ENCODE peak calls at places on chromosomes 12 and 14, in six cellular contexts. One of them, this sample, is unnamed. For H3K4me1, the result is how much of the 10 kb centered on the place peaks cover.

GRCh38 chr12:122467983-122468382 is 32.7 kb downstream of the ZCCHC8 start:
- DNase-seq in Karpas-422: no peak
- DNase-seq in astrocyte: no peak
- DNase-seq in transverse colon: no peak
- DNase-seq in cardiac muscle cell: no peak
- DNase-seq in small intestine: peak
- DNase-seq in this sample: no peak

GRCh38 chr14:69360438-69361108 is 37.5 kb downstream of the ERH start:
- DNase-seq in Karpas-422: peak
- DNase-seq in astrocyte: no peak
- DNase-seq in transverse colon: no peak
- DNase-seq in cardiac muscle cell: no peak
- DNase-seq in small intestine: no peak
- DNase-seq in this sample: no peak

GRCh38 chr12:41364211-41364610 is 176.1 kb downstream of the PDZRN4 start:
- DNase-seq in Karpas-422: no peak
- DNase-seq in astrocyte: no peak
- DNase-seq in transverse colon: no peak
- DNase-seq in cardiac muscle cell: no peak
- DNase-seq in small intestine: no peak
- DNase-seq in this sample: no peak

GRCh38 chr12:42442328-42442759 is 116.4 kb downstream of the PPHLN1 start:
- DNase-seq in Karpas-422: no peak
- DNase-seq in astrocyte: no peak
- DNase-seq in transverse colon: no peak
- DNase-seq in cardiac muscle cell: no peak
- DNase-seq in small intestine: peak
- DNase-seq in this sample: no peak

GRCh38 chr12:52876371-52876770 is 27.6 kb upstream of the KRT78 start:
- DNase-seq in Karpas-422: no peak
- DNase-seq in astrocyte: no peak
- DNase-seq in transverse colon: peak
- DNase-seq in cardiac muscle cell: no peak
- DNase-seq in small intestine: peak
- DNase-seq in this sample: no peak

GRCh38 chr12:12221560-12221959 is 45.3 kb downstream of the LRP6 start:
- DNase-seq in Karpas-422: no peak
- DNase-seq in astrocyte: no peak
- DNase-seq in transverse colon: no peak
- DNase-seq in cardiac muscle cell: no peak
- DNase-seq in small intestine: peak
- DNase-seq in this sample: no peak

GRCh38 chr12:133215724-133216123 is 20.0 kb downstream of the ANHX start:
- DNase-seq in Karpas-422: no peak
- DNase-seq in astrocyte: no peak
- DNase-seq in transverse colon: no peak
- DNase-seq in cardiac muscle cell: no peak
- DNase-seq in small intestine: no peak
- DNase-seq in this sample: no peak

GRCh38 chr14:21923820-21924219 is 250.2 kb upstream of the OR4E1 start:
- DNase-seq in Karpas-422: no peak
- DNase-seq in astrocyte: no peak
- DNase-seq in transverse colon: no peak
- DNase-seq in cardiac muscle cell: no peak
- DNase-seq in small intestine: peak
- DNase-seq in this sample: peak

GRCh38 chr12:6452245-6452731 is 446 bp downstream of the TAPBPL start:
- DNase-seq in Karpas-422: peak
- DNase-seq in astrocyte: no peak
- DNase-seq in transverse colon: peak
- DNase-seq in cardiac muscle cell: peak
- DNase-seq in small intestine: peak
- DNase-seq in this sample: no peak

GRCh38 chr12:67425394-67425793 is 156.2 kb downstream of the CAND1 start:
- DNase-seq in Karpas-422: no peak
- DNase-seq in astrocyte: no peak
- DNase-seq in transverse colon: peak
- DNase-seq in cardiac muscle cell: no peak
- DNase-seq in small intestine: peak
- DNase-seq in this sample: no peak

GRCh38 chr12:28603801-28604200 is 413.5 kb downstream of the CCDC91 start:
- DNase-seq in Karpas-422: no peak
- DNase-seq in astrocyte: no peak
- DNase-seq in transverse colon: no peak
- DNase-seq in cardiac muscle cell: no peak
- DNase-seq in small intestine: no peak
- DNase-seq in this sample: no peak

GRCh38 chr12:60052483-60052882 is 456.7 kb downstream of the SLC16A7 start:
- DNase-seq in Karpas-422: no peak
- DNase-seq in astrocyte: peak
- DNase-seq in transverse colon: no peak
- DNase-seq in cardiac muscle cell: no peak
- DNase-seq in small intestine: no peak
- DNase-seq in this sample: no peak

GRCh38 chr14:29601559-29602109 is 326.0 kb downstream of the PRKD1 start:
- DNase-seq in Karpas-422: no peak
- DNase-seq in astrocyte: peak
- DNase-seq in transverse colon: no peak
- DNase-seq in cardiac muscle cell: no peak
- DNase-seq in small intestine: no peak
- DNase-seq in this sample: no peak

GRCh38 chr14:100784523-100785337 is 41.2 kb upstream of the MEG3 start:
- DNase-seq in Karpas-422: no peak
- DNase-seq in astrocyte: no peak
- DNase-seq in transverse colon: no peak
- DNase-seq in cardiac muscle cell: no peak
- DNase-seq in small intestine: no peak
- DNase-seq in this sample: no peak

GRCh38 chr12:2335517-2335916 is 282.7 kb downstream of the CACNA1C start:
- DNase-seq in Karpas-422: no peak
- DNase-seq in astrocyte: no peak
- DNase-seq in transverse colon: no peak
- DNase-seq in cardiac muscle cell: no peak
- DNase-seq in small intestine: no peak
- DNase-seq in this sample: no peak

GRCh38 chr12:5333096-5333495 is 98.8 kb upstream of the NTF3 start:
- DNase-seq in Karpas-422: no peak
- DNase-seq in astrocyte: no peak
- DNase-seq in transverse colon: no peak
- DNase-seq in cardiac muscle cell: peak
- DNase-seq in small intestine: no peak
- DNase-seq in this sample: peak

GRCh38 chr12:122459211-122459610 is 36.7 kb upstream of the CLIP1 start:
- DNase-seq in Karpas-422: no peak
- DNase-seq in astrocyte: no peak
- DNase-seq in transverse colon: no peak
- DNase-seq in cardiac muscle cell: no peak
- DNase-seq in small intestine: no peak
- DNase-seq in this sample: no peak

GRCh38 chr12:6765634-6766581 is at the start of gene PTMS:
- DNase-seq in Karpas-422: peak
- DNase-seq in astrocyte: peak
- DNase-seq in transverse colon: peak
- DNase-seq in cardiac muscle cell: peak
- DNase-seq in small intestine: peak
- DNase-seq in this sample: no peak

DNA sequence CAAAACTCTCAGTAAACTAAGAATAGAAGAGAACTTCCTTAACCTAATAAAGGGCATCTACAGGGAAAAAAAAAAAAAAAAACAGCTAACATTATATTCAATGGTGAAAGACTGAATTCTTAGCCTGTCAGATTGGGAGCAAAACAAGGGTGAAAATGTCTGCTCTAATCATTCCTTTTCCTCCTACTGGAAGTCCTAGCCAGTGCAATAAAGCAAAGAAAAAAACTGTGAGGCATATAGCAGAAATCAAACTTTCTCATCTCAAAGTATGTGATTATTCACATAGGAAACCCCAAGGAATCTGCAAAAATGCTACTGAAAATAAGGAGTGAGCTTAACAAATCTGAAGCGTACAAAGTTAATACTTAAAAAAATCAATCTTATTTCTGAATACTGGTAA is 170.7 kb downstream of the NUAK1 start:
- DNase-seq in Karpas-422: no peak
- DNase-seq in astrocyte: no peak
- DNase-seq in transverse colon: no peak
- DNase-seq in cardiac muscle cell: no peak
- DNase-seq in small intestine: no peak
- DNase-seq in this sample: no peak
- H3K4me1 ChIP-seq in Karpas-422: under half
- H3K4me1 ChIP-seq in astrocyte: under half
- H3K4me1 ChIP-seq in transverse colon: under half
- H3K4me1 ChIP-seq in cardiac muscle cell: under half
- H3K4me1 ChIP-seq in small intestine: under half
- H3K4me1 ChIP-seq in this sample: under half

GRCh38 chr14:93333631-93334095 is 827 bp upstream of the BTBD7 start:
- DNase-seq in Karpas-422: peak
- DNase-seq in astrocyte: no peak
- DNase-seq in transverse colon: no peak
- DNase-seq in cardiac muscle cell: no peak
- DNase-seq in small intestine: peak
- DNase-seq in this sample: no peak
- H3K4me3 ChIP-seq in Karpas-422: peak
- H3K4me3 ChIP-seq in astrocyte: peak
- H3K4me3 ChIP-seq in transverse colon: peak
- H3K4me3 ChIP-seq in cardiac muscle cell: peak
- H3K4me3 ChIP-seq in small intestine: peak
- H3K4me3 ChIP-seq in this sample: peak

GRCh38 chr14:58816416-58817115 is 178.8 kb downstream of the DACT1 start:
- DNase-seq in Karpas-422: no peak
- DNase-seq in astrocyte: no peak
- DNase-seq in transverse colon: no peak
- DNase-seq in cardiac muscle cell: no peak
- DNase-seq in small intestine: no peak
- DNase-seq in this sample: no peak

GRCh38 chr14:58815781-58816297 is 178.1 kb downstream of the DACT1 start:
- DNase-seq in Karpas-422: no peak
- DNase-seq in astrocyte: no peak
- DNase-seq in transverse colon: no peak
- DNase-seq in cardiac muscle cell: no peak
- DNase-seq in small intestine: no peak
- DNase-seq in this sample: no peak

GRCh38 chr14:58815046-58815701 is 177.4 kb downstream of the DACT1 start:
- DNase-seq in Karpas-422: no peak
- DNase-seq in astrocyte: peak
- DNase-seq in transverse colon: no peak
- DNase-seq in cardiac muscle cell: no peak
- DNase-seq in small intestine: no peak
- DNase-seq in this sample: no peak

GRCh38 chr14:58820032-58820431 is 182.3 kb downstream of the DACT1 start:
- DNase-seq in Karpas-422: no peak
- DNase-seq in astrocyte: no peak
- DNase-seq in transverse colon: no peak
- DNase-seq in cardiac muscle cell: no peak
- DNase-seq in small intestine: no peak
- DNase-seq in this sample: no peak

DNA sequence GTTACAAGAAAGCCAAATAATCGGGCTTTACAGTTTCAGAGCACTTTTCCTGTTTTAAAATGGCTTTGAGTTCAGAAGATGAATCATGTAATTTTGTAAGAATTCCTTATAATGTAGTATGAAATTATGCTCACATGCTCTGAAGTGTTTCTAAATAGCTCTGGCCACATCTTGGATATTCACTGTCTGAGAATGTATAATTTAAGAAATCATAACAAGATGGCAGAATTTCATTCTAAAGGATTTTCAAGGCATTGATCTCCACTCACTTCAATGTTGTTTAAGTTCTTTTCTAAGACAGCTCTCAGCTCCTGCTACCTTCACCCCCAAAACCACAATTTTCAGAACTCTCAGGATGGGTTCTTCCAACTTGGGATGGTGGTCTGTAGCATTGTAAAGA is 180.1 kb downstream of the DACT1 start:
- DNase-seq in Karpas-422: no peak
- DNase-seq in astrocyte: peak
- DNase-seq in transverse colon: no peak
- DNase-seq in cardiac muscle cell: no peak
- DNase-seq in small intestine: no peak
- DNase-seq in this sample: no peak
- H3K4me1 ChIP-seq in Karpas-422: under half
- H3K4me1 ChIP-seq in astrocyte: under half
- H3K4me1 ChIP-seq in transverse colon: under half
- H3K4me1 ChIP-seq in cardiac muscle cell: under half
- H3K4me1 ChIP-seq in small intestine: under half
- H3K4me1 ChIP-seq in this sample: under half

GRCh38 chr14:95345032-95345431 is 25.3 kb upstream of the CLMN start:
- DNase-seq in Karpas-422: no peak
- DNase-seq in astrocyte: no peak
- DNase-seq in transverse colon: no peak
- DNase-seq in cardiac muscle cell: no peak
- DNase-seq in small intestine: no peak
- DNase-seq in this sample: no peak

GRCh38 chr14:95346266-95346665 is 26.6 kb upstream of the CLMN start:
- DNase-seq in Karpas-422: no peak
- DNase-seq in astrocyte: no peak
- DNase-seq in transverse colon: no peak
- DNase-seq in cardiac muscle cell: no peak
- DNase-seq in small intestine: no peak
- DNase-seq in this sample: no peak

GRCh38 chr14:95348395-95349080 is 28.8 kb upstream of the CLMN start:
- DNase-seq in Karpas-422: no peak
- DNase-seq in astrocyte: no peak
- DNase-seq in transverse colon: no peak
- DNase-seq in cardiac muscle cell: no peak
- DNase-seq in small intestine: no peak
- DNase-seq in this sample: no peak

GRCh38 chr14:95344536-95344935 is 24.8 kb upstream of the CLMN start:
- DNase-seq in Karpas-422: no peak
- DNase-seq in astrocyte: no peak
- DNase-seq in transverse colon: no peak
- DNase-seq in cardiac muscle cell: no peak
- DNase-seq in small intestine: no peak
- DNase-seq in this sample: no peak

GRCh38 chr14:95346820-95347219 is 27.1 kb upstream of the CLMN start:
- DNase-seq in Karpas-422: no peak
- DNase-seq in astrocyte: peak
- DNase-seq in transverse colon: no peak
- DNase-seq in cardiac muscle cell: no peak
- DNase-seq in small intestine: no peak
- DNase-seq in this sample: no peak
- H3K4me3 ChIP-seq in Karpas-422: no peak
- H3K4me3 ChIP-seq in astrocyte: no peak
- H3K4me3 ChIP-seq in transverse colon: no peak
- H3K4me3 ChIP-seq in cardiac muscle cell: no peak
- H3K4me3 ChIP-seq in small intestine: no peak
- H3K4me3 ChIP-seq in this sample: no peak

DNA sequence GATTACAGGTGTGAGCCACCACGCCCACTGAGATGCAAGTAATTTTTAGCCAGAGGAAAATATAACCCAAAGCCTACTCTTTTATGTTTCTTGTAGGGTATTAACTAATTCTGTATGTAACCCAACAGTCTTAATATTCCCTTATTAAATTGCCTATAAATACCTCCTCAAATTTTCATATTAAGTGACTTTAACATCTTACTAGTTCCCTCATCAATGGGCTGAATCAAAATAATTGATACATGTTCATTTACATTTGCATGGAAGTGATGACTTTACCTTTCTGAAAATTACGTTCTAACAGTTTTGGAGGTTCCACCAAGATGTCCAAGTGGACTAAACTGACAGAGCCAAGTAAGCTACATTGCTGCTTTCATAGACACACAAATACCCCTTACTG is 3.1 kb downstream of the SOS2 start:
- DNase-seq in Karpas-422: no peak
- DNase-seq in astrocyte: no peak
- DNase-seq in transverse colon: no peak
- DNase-seq in cardiac muscle cell: no peak
- DNase-seq in small intestine: no peak
- DNase-seq in this sample: no peak
- H3K4me1 ChIP-seq in Karpas-422: under half
- H3K4me1 ChIP-seq in astrocyte: under half
- H3K4me1 ChIP-seq in transverse colon: under half
- H3K4me1 ChIP-seq in cardiac muscle cell: under half
- H3K4me1 ChIP-seq in small intestine: under half
- H3K4me1 ChIP-seq in this sample: under half